ENCODE peak calls at places on chromosomes 12 and 14, in six cellular contexts. K, G, Q, S, Y and H are unnamed samples.

GRCh38 chr12:98803468-98804209 is 158.5 kb downstream of the APAF1 start:
- DNase-seq in K (no peak), G (no peak), Q (no peak), S (no peak), Y (peak; percentile 5), H (no peak)

GRCh38 chr14:39218171-39218769 is 15.4 kb upstream of the MIA2 start:
- DNase-seq in K (no peak), G (peak; percentile 64), Q (no peak), S (peak; percentile 87), Y (peak; percentile 14), H (no peak)

GRCh38 chr12:45989277-45989856 is 1.0 kb downstream of the SCAF11 start:
- DNase-seq in K (no peak), G (no peak), Q (no peak), S (peak; percentile 62), Y (peak; percentile 26), H (no peak)

GRCh38 chr12:102120886-102121285 is 903 bp downstream of the PARPBP start:
- DNase-seq in K (no peak), G (peak; percentile 18), Q (peak; percentile 3), S (peak; percentile 46), Y (peak; percentile 29), H (no peak)

GRCh38 chr12:32005496-32006125 is 46.4 kb downstream of the RESF1 start:
- DNase-seq in K (no peak), G (peak; percentile 37), Q (no peak), S (no peak), Y (no peak), H (no peak)

GRCh38 chr14:60304509-60304908 is 55.5 kb downstream of the PPM1A start:
- DNase-seq in K (no peak), G (no peak), Q (no peak), S (no peak), Y (no peak), H (no peak)

GRCh38 chr14:49621114-49621881 is 699 bp downstream of the MGAT2 start:
- DNase-seq in K (no peak), G (peak; percentile 68), Q (peak; percentile 60), S (no peak), Y (peak; percentile 28), H (no peak)

GRCh38 chr12:107441906-107442305 is 243.7 kb upstream of the PWP1 start:
- DNase-seq in K (no peak), G (peak; percentile 46), Q (peak; percentile 49), S (peak; percentile 25), Y (peak; percentile 46), H (no peak)

GRCh38 chr12:12689672-12690287 is 6.2 kb downstream of the GPR19 start:
- DNase-seq in K (no peak), G (peak; percentile 26), Q (no peak), S (no peak), Y (peak; percentile 11), H (no peak)

GRCh38 chr12:113778432-113779128 is 187.5 kb downstream of the RBM19 start:
- DNase-seq in K (no peak), G (no peak), Q (no peak), S (no peak), Y (no peak), H (no peak)

GRCh38 chr12:113779774-113780173 is 186.4 kb downstream of the RBM19 start:
- DNase-seq in K (no peak), G (no peak), Q (no peak), S (no peak), Y (no peak), H (no peak)

GRCh38 chr12:113777751-113778150 is 188.4 kb downstream of the RBM19 start:
- DNase-seq in K (no peak), G (no peak), Q (no peak), S (no peak), Y (no peak), H (no peak)

GRCh38 chr12:113774526-113774925 is 191.6 kb downstream of the RBM19 start:
- DNase-seq in K (no peak), G (no peak), Q (no peak), S (no peak), Y (no peak), H (no peak)

DNA sequence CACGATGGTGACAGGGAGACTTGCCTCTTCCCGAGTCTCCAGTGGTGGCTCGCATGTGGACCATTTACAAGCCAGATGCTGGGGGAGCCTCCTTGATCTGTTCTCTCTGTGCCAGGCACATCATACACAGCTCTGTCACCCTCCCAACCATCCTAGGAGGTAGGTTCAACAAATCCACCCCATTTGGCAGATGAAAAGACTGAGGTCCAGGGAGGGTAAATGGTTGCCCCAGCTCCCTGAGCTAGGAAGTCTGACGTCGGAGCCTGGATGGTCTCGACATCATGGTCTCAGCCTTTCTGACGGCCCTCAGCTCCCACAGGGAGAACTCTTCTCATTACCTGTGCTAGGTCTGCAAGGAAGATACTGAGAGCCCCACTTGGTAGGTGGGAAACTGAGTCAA is 189.6 kb downstream of the RBM19 start:
- DNase-seq in K (no peak), G (no peak), Q (no peak), S (no peak), Y (no peak), H (no peak)
- TF ChIP-seq CTCF in K (no peak), G (no peak), Q (no peak), S (no peak), Y (no peak), H (no peak)

GRCh38 chr14:23725980-23726746 is 90.0 kb downstream of the DHRS2 start:
- DNase-seq in K (no peak), G (no peak), Q (no peak), S (no peak), Y (no peak), H (no peak)

GRCh38 chr14:23725528-23725927 is 89.4 kb downstream of the DHRS2 start:
- DNase-seq in K (no peak), G (no peak), Q (no peak), S (no peak), Y (no peak), H (no peak)

GRCh38 chr14:23727566-23728335 is 91.6 kb downstream of the DHRS2 start:
- DNase-seq in K (no peak), G (peak; percentile 18), Q (peak; percentile 58), S (peak; percentile 43), Y (peak; percentile 26), H (no peak)

GRCh38 chr14:23729720-23730387 is 93.7 kb downstream of the DHRS2 start:
- DNase-seq in K (no peak), G (no peak), Q (no peak), S (no peak), Y (no peak), H (no peak)

DNA sequence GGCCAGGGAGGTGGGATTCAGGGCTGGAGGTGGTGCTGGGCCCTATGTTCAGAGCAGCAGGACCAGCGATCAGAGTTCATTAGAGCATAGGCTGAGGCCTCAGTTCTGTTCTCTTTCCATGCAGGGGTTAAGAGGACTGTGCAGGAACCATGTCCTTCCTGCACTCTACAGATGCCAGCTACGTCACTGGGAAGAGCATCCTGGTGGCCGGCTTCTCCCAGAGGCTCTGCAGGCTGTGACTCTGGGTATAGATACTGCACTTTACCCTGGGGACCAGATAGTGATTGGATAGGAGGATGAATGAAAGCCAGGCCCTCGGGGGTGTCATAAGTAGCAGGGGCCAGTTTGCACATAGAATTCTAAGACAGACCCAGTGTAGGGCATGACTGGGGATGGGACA is 92.6 kb downstream of the DHRS2 start:
- DNase-seq in K (no peak), G (no peak), Q (no peak), S (no peak), Y (no peak), H (no peak)
- H3K4me3 ChIP-seq in K (no peak overlapping the region), G (no peak overlapping the region), Q (no peak overlapping the region), S (no peak overlapping the region), Y (no peak overlapping the region), H (no peak overlapping the region)

GRCh38 chr12:83958997-83959396 is 953.6 kb downstream of the SLC6A15 start:
- DNase-seq in K (peak; percentile 5), G (no peak), Q (no peak), S (peak; percentile 19), Y (no peak), H (no peak)

GRCh38 chr12:83960767-83961166 is 951.8 kb downstream of the SLC6A15 start:
- DNase-seq in K (no peak), G (no peak), Q (no peak), S (no peak), Y (no peak), H (no peak)

GRCh38 chr12:83954071-83954789 is 958.4 kb downstream of the SLC6A15 start:
- DNase-seq in K (no peak), G (no peak), Q (no peak), S (no peak), Y (no peak), H (no peak)

DNA sequence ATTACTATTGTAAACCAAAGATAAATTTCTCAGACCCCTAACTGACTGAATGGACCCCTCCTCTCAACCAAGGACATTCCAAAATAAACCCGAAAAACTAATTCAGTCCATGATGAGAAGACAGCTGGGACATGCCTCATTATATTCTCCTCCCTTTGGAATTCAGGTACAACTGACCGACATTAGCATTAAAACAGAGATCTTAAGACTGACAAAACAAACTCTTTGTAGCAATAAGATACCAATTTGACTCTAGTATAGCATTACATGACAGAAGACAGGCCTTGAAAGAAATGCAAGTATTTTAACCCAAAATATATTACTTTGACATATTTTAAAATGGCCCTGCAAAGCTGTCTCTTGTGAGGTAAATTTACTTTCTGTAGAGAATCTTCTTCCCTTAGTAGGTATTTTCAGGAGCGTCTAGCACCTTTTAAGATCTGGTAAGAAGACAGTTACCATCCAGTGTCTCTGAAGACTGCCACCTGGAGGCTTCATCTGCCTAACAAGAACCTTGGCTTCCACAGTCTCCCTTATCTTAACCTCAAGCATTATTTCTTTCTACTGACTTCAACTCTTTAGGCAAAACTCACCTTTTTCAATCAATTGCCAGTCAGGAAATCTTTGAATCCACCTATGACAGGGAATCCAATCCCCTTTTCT is 957.5 kb downstream of the SLC6A15 start:
- DNase-seq in K (no peak), G (no peak), Q (no peak), S (peak; percentile 12), Y (no peak), H (no peak)
- TF ChIP-seq CTCF in K (peak; percentile 31), G (no peak), Q (peak; percentile 60), S (no peak), Y (no peak), H (peak; percentile 11)

GRCh38 chr12:58420496-58420895 is 479.1 kb downstream of the ATP23 start:
- DNase-seq in K (no peak), G (peak; percentile 84), Q (no peak), S (peak; percentile 92), Y (no peak), H (no peak)

GRCh38 chr12:58421990-58422389 is 480.6 kb downstream of the ATP23 start:
- DNase-seq in K (no peak), G (no peak), Q (no peak), S (no peak), Y (no peak), H (no peak)

GRCh38 chr12:58425481-58426392 is 484.4 kb downstream of the ATP23 start:
- DNase-seq in K (peak; percentile 73), G (peak; percentile 97), Q (peak; percentile 86), S (peak; percentile 92), Y (peak; percentile 94), H (peak; percentile 71)

GRCh38 chr12:58419905-58420304 is 478.5 kb downstream of the ATP23 start:
- DNase-seq in K (no peak), G (peak; percentile 54), Q (no peak), S (peak; percentile 66), Y (peak; percentile 62), H (no peak)

DNA sequence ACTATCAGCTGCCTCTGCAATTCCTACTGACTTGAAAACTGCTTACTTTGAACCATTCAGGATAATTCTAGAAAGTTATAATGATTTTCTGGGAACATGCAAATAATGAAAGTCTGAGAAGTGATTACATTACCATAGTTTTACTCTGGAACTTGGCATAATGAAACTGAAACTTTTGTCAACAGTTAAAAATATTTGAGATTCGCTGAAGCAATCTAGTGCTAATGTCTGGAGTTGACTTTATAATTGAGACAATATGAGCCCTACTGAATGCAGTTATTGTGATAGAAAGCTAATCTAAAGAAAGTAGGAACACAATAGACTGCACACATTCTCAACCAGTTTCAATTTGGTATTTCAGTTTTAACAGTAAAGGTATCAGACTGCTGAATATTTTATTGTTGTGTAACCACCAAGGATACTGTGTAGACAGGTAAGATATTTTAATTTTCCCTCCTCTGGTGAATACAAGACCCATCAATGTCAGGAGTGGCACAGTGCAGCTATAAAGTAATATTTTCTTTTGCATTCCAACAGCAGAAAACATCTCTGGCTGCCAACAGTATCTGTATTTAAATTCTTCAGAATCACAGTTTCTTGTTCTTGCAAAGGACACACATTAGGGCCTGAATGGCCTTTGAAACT is 483.5 kb downstream of the ATP23 start:
- DNase-seq in K (no peak), G (no peak), Q (no peak), S (no peak), Y (no peak), H (no peak)
- H3K4me3 ChIP-seq in K (peak overlapping the region; percentile 6), G (no peak overlapping the region), Q (no peak overlapping the region), S (no peak overlapping the region), Y (no peak overlapping the region), H (no peak overlapping the region)